ENCODE peak calls at places on chromosomes 6 and 20, in nine cellular contexts. N is H9, K is HCT116, T is kidney, S is WERI-Rb-1, W is prostate gland, V is dorsolateral prefrontal cortex, O is uterus, F is right atrium auricular region. R is an unnamed sample.

GRCh38 chr20:46134716-46135115 is 16.6 kb downstream of the CD40 start:
- DNase-seq in N (no peak), K (no peak), T (no peak), S (no peak), W (no peak), V (no peak), O (no peak), F (no peak), R (no peak)

GRCh38 chr6:42100029-42100901 is 42.2 kb downstream of the C6orf132 start:
- DNase-seq in N (no peak), K (no peak), T (no peak), S (no peak), W (no peak), V (no peak), O (peak; percentile 23), F (no peak), R (no peak)

GRCh38 chr6:35428421-35429149 is 23.6 kb upstream of the FANCE start:
- DNase-seq in N (no peak), K (no peak), T (no peak), S (no peak), W (no peak), V (no peak), O (no peak), F (no peak), R (no peak)

GRCh38 chr6:15538766-15539165 is 124.1 kb downstream of the DTNBP1 start:
- DNase-seq in N (no peak), K (no peak), T (no peak), S (no peak), W (no peak), V (no peak), O (no peak), F (no peak), R (no peak)

GRCh38 chr6:4813055-4813454 is 36.9 kb downstream of the CDYL start:
- DNase-seq in N (no peak), K (no peak), T (no peak), S (no peak), W (no peak), V (no peak), O (no peak), F (no peak), R (no peak)

GRCh38 chr20:42577193-42577592 is 612.5 kb downstream of the PTPRT start:
- DNase-seq in N (peak; percentile 30), K (no peak), T (no peak), S (no peak), W (no peak), V (no peak), O (no peak), F (no peak), R (no peak)

GRCh38 chr20:23195635-23196034 is 109.5 kb upstream of the CD93 start:
- DNase-seq in N (no peak), K (no peak), T (no peak), S (no peak), W (no peak), V (no peak), O (no peak), F (no peak), R (no peak)

GRCh38 chr6:145025488-145025887 is 709.8 kb downstream of the EPM2A start:
- DNase-seq in N (no peak), K (no peak), T (no peak), S (no peak), W (no peak), V (no peak), O (no peak), F (no peak), R (no peak)

GRCh38 chr6:165231581-165232276 is 77.7 kb downstream of the C6orf118 start:
- DNase-seq in N (no peak), K (peak; percentile 6), T (no peak), S (peak; percentile 34), W (no peak), V (no peak), O (no peak), F (no peak), R (no peak)

GRCh38 chr6:10668126-10668917 is 26.1 kb downstream of the C6orf52 start:
- DNase-seq in N (no peak), K (no peak), T (no peak), S (no peak), W (no peak), V (no peak), O (no peak), F (no peak), R (no peak)

GRCh38 chr20:54431545-54431944 is 43.8 kb upstream of the DOK5 start:
- DNase-seq in N (no peak), K (no peak), T (no peak), S (no peak), W (no peak), V (no peak), O (no peak), F (no peak), R (no peak)

GRCh38 chr6:146419576-146419975 is 124.1 kb upstream of the RAB32 start:
- DNase-seq in N (no peak), K (no peak), T (no peak), S (no peak), W (no peak), V (no peak), O (no peak), F (no peak), R (no peak)

GRCh38 chr6:125781307-125781868 is 9.4 kb upstream of the NCOA7 start:
- DNase-seq in N (no peak), K (no peak), T (no peak), S (no peak), W (no peak), V (no peak), O (no peak), F (no peak), R (no peak)

GRCh38 chr6:31037692-31038091 is 27.4 kb downstream of the MUC22 start:
- DNase-seq in N (no peak), K (no peak), T (no peak), S (no peak), W (no peak), V (no peak), O (no peak), F (no peak), R (no peak)

GRCh38 chr6:37059344-37060194 is 54.1 kb downstream of the FGD2 start:
- DNase-seq in N (peak; percentile 88), K (peak; percentile 96), T (peak; percentile 82), S (peak; percentile 50), W (peak; percentile 37), V (peak; percentile 74), O (peak; percentile 77), F (peak; percentile 83), R (peak; percentile 60)

GRCh38 chr20:38202153-38202981 is 37.3 kb upstream of the TGM2 start:
- DNase-seq in N (no peak), K (no peak), T (no peak), S (no peak), W (no peak), V (no peak), O (no peak), F (no peak), R (no peak)

GRCh38 chr20:6030453-6031080 is 23.3 kb downstream of the LRRN4 start:
- DNase-seq in N (no peak), K (no peak), T (no peak), S (no peak), W (no peak), V (no peak), O (no peak), F (no peak), R (no peak)

GRCh38 chr6:3939964-3940363 is 90.8 kb downstream of the FAM50B start:
- DNase-seq in N (no peak), K (no peak), T (no peak), S (no peak), W (no peak), V (no peak), O (no peak), F (peak; percentile 71), R (no peak)

GRCh38 chr6:48474136-48474535 is 363.1 kb upstream of the PTCHD4 start:
- DNase-seq in N (no peak), K (no peak), T (no peak), S (no peak), W (no peak), V (no peak), O (no peak), F (no peak), R (no peak)

GRCh38 chr6:145009691-145010090 is 724.6 kb downstream of the UTRN start:
- DNase-seq in N (no peak), K (no peak), T (no peak), S (no peak), W (no peak), V (no peak), O (no peak), F (no peak), R (no peak)

GRCh38 chr6:45965007-45965406 is 50.7 kb downstream of the CLIC5 start:
- DNase-seq in N (no peak), K (no peak), T (no peak), S (no peak), W (no peak), V (no peak), O (no peak), F (no peak), R (no peak)

GRCh38 chr6:44050872-44051421 is 76.3 kb downstream of the MRPL14 start:
- DNase-seq in N (no peak), K (no peak), T (peak; percentile 68), S (no peak), W (no peak), V (no peak), O (no peak), F (no peak), R (no peak)

GRCh38 chr6:19999319-20000191 is 162.4 kb downstream of the ID4 start:
- DNase-seq in N (no peak), K (peak; percentile 36), T (no peak), S (no peak), W (no peak), V (no peak), O (no peak), F (no peak), R (no peak)

GRCh38 chr20:29079769-29080690 is 2177.4 kb upstream of the DEFB115 start:
- DNase-seq in N (no peak), K (no peak), T (peak; percentile 76), S (peak; percentile 56), W (peak; percentile 66), V (no peak), O (no peak), F (no peak), R (no peak)
- TF ChIP-seq CTCF in N (no peak), K (no peak), T (no peak), S (no peak), W (no peak), V (no peak), O (no peak), F (no peak), R (no peak)

GRCh38 chr6:13526718-13527668 is 39.6 kb upstream of the GFOD1 start:
- DNase-seq in N (peak; percentile 30), K (no peak), T (peak; percentile 74), S (peak; percentile 76), W (no peak), V (no peak), O (peak; percentile 17), F (no peak), R (peak; percentile 9)
- TF ChIP-seq CTCF in N (no peak), K (no peak), T (no peak), S (no peak), W (no peak), V (no peak), O (no peak), F (no peak), R (no peak)

GRCh38 chr20:58636983-58637421 is 14.1 kb upstream of the STX16 start:
- DNase-seq in N (no peak), K (no peak), T (peak; percentile 35), S (no peak), W (no peak), V (no peak), O (peak; percentile 12), F (no peak), R (no peak)
- TF ChIP-seq CTCF in N (peak; percentile 51), K (peak; percentile 36), T (no peak), S (peak; percentile 45), W (no peak), V (no peak), O (no peak), F (no peak), R (no peak)

GRCh38 chr20:43676368-43676767 is 9.5 kb downstream of the MYBL2 start:
- DNase-seq in N (no peak), K (no peak), T (no peak), S (no peak), W (no peak), V (no peak), O (no peak), F (no peak), R (no peak)
- TF ChIP-seq CTCF in N (no peak), K (no peak), T (no peak), S (no peak), W (no peak), V (no peak), O (no peak), F (no peak), R (no peak)

R was measured in endothelial cell.